ENCODE peak calls at places on chromosomes 5 and 9, in eight cellular contexts. E is body of pancreas, P is nephron progenitor cell, B is left lung, I is progenitor cell of endocrine pancreas, W is fibroblast of mammary gland, Q is HL-60, N is astrocyte of the spinal cord. J is an unnamed sample.

GRCh38 chr5:40654377-40655006 is 25.2 kb upstream of the PTGER4 start:
- DNase-seq in P (no peak), W (no peak), E (no peak), I (no peak), B (no peak), N (no peak), Q (no peak), J (no peak)

GRCh38 chr9:134155812-134156360 is 8.5 kb downstream of the RNU6ATAC start:
- DNase-seq in W (no peak), E (no peak), B (peak), N (no peak), P (no peak), I (no peak), Q (no peak), J (no peak)

GRCh38 chr5:43313854-43314457 is 744 bp upstream of the HMGCS1 start:
- DNase-seq in W (peak), Q (no peak), P (no peak), E (peak), B (no peak), N (no peak), I (no peak), J (no peak)

GRCh38 chr5:93055971-93056370 is 525.0 kb downstream of the NR2F1-AS1 start:
- DNase-seq in N (no peak), W (no peak), P (no peak), Q (no peak), I (no peak), E (no peak), B (no peak), J (no peak)

GRCh38 chr5:161169776-161170175 is 317.8 kb upstream of the ATP10B start:
- DNase-seq in I (no peak), N (no peak), W (no peak), P (no peak), E (no peak), B (no peak), Q (no peak), J (no peak)

GRCh38 chr9:98851730-98852462 is 44.4 kb downstream of the GALNT12 start:
- DNase-seq in W (no peak), I (no peak), N (no peak), E (no peak), P (no peak), Q (no peak), B (no peak), J (no peak)

GRCh38 chr9:86186696-86187095 is 72.8 kb downstream of the C9orf153 start:
- DNase-seq in Q (no peak), B (no peak), E (no peak), I (no peak), W (no peak), N (no peak), P (no peak), J (no peak)

GRCh38 chr5:158976035-158976434 is 123.7 kb downstream of the EBF1 start:
- DNase-seq in P (no peak), Q (no peak), W (peak), E (no peak), B (no peak), N (peak), I (no peak), J (no peak)

GRCh38 chr9:37156781-37157356 is 36.5 kb downstream of the ZCCHC7 start:
- DNase-seq in P (no peak), Q (no peak), W (peak), B (no peak), E (no peak), I (no peak), N (no peak), J (no peak)

GRCh38 chr9:134568116-134568515 is 73.5 kb upstream of the COL5A1 start:
- DNase-seq in E (no peak), N (no peak), Q (no peak), I (no peak), P (no peak), B (no peak), W (no peak), J (no peak)

GRCh38 chr9:89807101-89807395 is 202.2 kb downstream of the GADD45G start:
- DNase-seq in I (no peak), Q (no peak), E (no peak), B (no peak), N (no peak), W (no peak), P (no peak), J (no peak)

GRCh38 chr9:89807682-89808075 is 202.9 kb downstream of the GADD45G start:
- DNase-seq in P (no peak), W (no peak), B (no peak), N (no peak), Q (no peak), E (no peak), I (no peak), J (no peak)

GRCh38 chr9:89806371-89807100 is 201.7 kb downstream of the GADD45G start:
- DNase-seq in E (no peak), W (peak), Q (no peak), B (no peak), P (no peak), N (peak), I (no peak), J (no peak)

GRCh38 chr9:89808801-89809200 is 204.0 kb downstream of the GADD45G start:
- DNase-seq in I (no peak), P (no peak), N (peak), E (no peak), Q (no peak), W (no peak), B (no peak), J (no peak)

DNA sequence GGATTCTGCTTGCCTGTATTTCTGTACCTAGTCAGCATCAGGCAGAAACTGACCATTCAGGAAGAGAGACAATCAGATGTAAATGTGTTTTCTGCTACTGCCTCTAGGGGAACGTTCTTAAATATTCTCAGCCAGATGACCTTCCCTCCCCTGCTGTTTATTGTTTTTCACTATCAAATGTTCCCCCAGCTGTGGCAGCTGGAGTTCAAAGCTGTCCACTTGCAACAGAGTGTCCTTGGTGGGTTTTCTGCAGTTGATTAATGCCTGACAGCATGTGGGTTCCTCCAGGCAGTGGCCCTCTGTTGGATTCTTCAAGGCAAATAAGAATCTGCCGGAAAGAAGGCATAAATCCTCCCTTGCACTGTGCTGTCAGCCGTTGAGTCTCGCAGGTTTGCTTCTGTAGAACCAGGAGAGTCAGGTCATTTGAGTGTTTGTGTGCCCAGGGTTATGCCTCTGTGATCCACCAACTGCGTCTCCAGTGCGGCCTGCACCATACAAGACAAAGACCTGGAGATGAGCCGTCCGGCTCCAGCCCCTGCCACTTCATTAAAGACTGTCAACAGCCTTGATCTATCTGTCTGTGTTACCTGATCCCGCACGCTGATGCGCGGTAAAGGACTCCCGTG is 203.4 kb downstream of the GADD45G start:
- DNase-seq in N (peak), Q (no peak), B (no peak), E (no peak), P (peak), W (no peak), I (no peak), J (no peak)
- TF ChIP-seq CTCF in N (peak), Q (no peak), B (no peak), E (no peak), P (no peak), W (no peak), I (peak), J (no peak)

GRCh38 chr5:141995656-141996055 is 17.2 kb downstream of the GNPDA1 start:
- DNase-seq in I (no peak), E (no peak), P (no peak), Q (no peak), B (no peak), N (no peak), W (no peak), J (no peak)
- TF ChIP-seq CTCF in I (no peak), E (no peak), P (no peak), Q (no peak), B (no peak), N (no peak), W (no peak), J (no peak)

GRCh38 chr5:66966439-66966838 is 230.2 kb downstream of the CD180 start:
- DNase-seq in N (no peak), B (no peak), E (no peak), P (no peak), W (no peak), Q (no peak), I (no peak), J (no peak)
- TF ChIP-seq CTCF in N (no peak), B (no peak), E (no peak), P (no peak), W (no peak), Q (no peak), I (no peak), J (no peak)

GRCh38 chr5:134465856-134466240 is 54.2 kb upstream of the CDKN2AIPNL start:
- DNase-seq in I (peak), W (peak), P (peak), N (peak), B (peak), Q (peak), E (peak), J (peak)
- TF ChIP-seq CTCF in I (no peak), W (no peak), P (no peak), N (no peak), B (no peak), Q (no peak), E (no peak), J (no peak)

DNA sequence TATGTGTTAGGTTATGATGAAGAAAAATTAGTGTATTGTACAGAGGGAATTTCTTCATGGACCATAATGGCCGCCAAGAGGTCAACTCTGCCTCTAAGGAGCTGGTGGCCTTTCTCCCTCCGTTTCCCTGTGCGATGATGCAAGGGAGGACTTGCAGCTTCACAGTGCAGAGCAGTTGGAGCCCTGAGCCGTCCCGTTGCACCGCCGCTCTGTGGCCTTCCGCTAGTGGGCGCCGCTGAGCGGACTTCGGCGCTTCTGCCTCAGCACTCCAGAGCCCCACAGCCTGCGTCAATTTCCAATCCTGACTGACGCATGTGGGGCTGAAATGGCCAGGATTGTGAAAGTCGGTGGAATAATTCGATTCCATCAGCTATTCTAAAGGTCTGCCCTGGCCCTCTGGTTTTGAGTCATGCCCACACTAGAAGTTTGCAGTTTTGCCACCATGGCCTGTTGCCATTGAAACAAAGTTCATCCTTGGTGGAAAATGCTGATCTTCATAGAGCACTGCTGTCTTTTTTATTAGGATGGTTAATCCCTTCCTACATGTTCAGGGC is 22.7 kb upstream of the LECT2 start:
- DNase-seq in I (peak), E (peak), B (peak), W (no peak), N (peak), P (peak), Q (no peak), J (no peak)
- TF ChIP-seq CTCF in I (peak), E (peak), B (peak), W (peak), N (peak), P (peak), Q (no peak), J (no peak)

DNA sequence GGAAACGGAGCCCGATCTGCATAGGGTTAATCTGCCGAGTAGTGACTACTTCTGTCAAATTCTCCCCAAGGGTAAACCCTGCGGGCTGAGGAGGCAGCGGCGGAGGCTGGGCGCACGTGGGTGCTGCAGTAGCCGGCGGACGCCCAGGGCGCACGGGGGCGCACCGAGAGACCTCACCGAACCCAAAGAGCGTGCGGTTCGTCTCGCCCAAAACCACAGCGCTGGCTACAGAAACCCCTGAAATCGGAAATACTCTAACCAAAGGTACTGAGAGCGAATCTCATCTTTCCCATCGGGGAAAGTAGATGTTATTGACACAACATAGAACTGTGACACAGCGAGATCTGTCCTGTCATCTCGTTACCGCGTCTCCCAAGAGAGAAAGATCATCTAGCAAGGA is 56.0 kb upstream of the SHC3 start:
- DNase-seq in B (peak), Q (no peak), P (peak), N (peak), I (no peak), W (peak), E (no peak), J (no peak)
- TF ChIP-seq CTCF in B (no peak), Q (no peak), P (no peak), N (no peak), I (peak), W (no peak), E (no peak), J (no peak)

DNA sequence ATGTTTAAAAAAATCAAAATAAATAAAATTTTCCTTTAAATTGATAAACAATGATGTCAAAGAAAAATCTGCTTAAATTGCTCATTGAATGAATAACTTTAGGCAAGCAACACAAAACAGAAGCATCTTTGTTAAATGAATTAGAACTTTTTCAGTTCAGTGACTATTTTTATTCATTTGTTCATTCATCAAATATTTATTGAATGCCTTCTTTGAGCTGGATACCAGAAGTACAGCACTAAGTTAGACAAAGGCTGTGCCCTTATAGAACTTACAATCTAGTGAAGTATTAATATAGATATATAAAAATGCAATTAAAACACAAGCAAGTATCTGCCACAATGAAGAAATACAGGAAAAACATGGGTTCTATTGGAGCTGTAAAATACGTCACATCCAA is 10.8 kb downstream of the FNIP1 start:
- DNase-seq in B (no peak), W (no peak), I (no peak), P (no peak), N (no peak), E (no peak), Q (no peak), J (no peak)
- TF ChIP-seq CTCF in B (no peak), W (no peak), I (no peak), P (no peak), N (no peak), E (no peak), Q (no peak), J (no peak)